ENCODE peak calls at places on chromosome 11, in four cellular contexts. M is mesendoderm; U is iris pigment epithelial cell; G is CD4-positive, alpha-beta T cell. A is an unnamed sample.
A peak's percentile ranks its signal among the peaks of the same experiment; 100 is the strongest.

GRCh38 chr11:59822989-59823566 is 12.5 kb upstream of the MRPL16 start:
- DNase-seq in M (peak; percentile 58), U (peak; percentile 68), G (no peak), A (peak; percentile 36)

GRCh38 chr11:66420671-66421476 is at the start of gene NPAS4:
- DNase-seq in M (peak; percentile 44), U (no peak), G (no peak), A (peak; percentile 84)

GRCh38 chr11:25441432-25441831 is 890.5 kb upstream of the ANO3 start:
- DNase-seq in M (no peak), U (no peak), G (no peak), A (no peak)

GRCh38 chr11:134761926-134762247 is 349.8 kb upstream of the B3GAT1 start:
- DNase-seq in M (no peak), U (no peak), G (no peak), A (no peak)

GRCh38 chr11:59142530-59143507 is at the start of gene FAM111A:
- DNase-seq in M (peak; percentile 94), U (peak; percentile 90), G (peak; percentile 74), A (peak; percentile 83)

GRCh38 chr11:12410006-12410728 is 32.8 kb downstream of the PARVA start:
- DNase-seq in M (peak; percentile 82), U (no peak), G (no peak), A (peak; percentile 50)

GRCh38 chr11:118841469-118842222 is 42.0 kb upstream of the CXCR5 start:
- DNase-seq in M (no peak), U (no peak), G (peak; percentile 10), A (no peak)

GRCh38 chr11:68806931-68807844 is 34.5 kb downstream of the CPT1A start:
- DNase-seq in M (no peak), U (peak; percentile 80), G (no peak), A (no peak)

GRCh38 chr11:118715245-118715807 is 35.9 kb upstream of the TREH start:
- DNase-seq in M (peak; percentile 74), U (peak; percentile 33), G (no peak), A (no peak)

GRCh38 chr11:35864131-35864530 is 79.7 kb upstream of the LDLRAD3 start:
- DNase-seq in M (no peak), U (no peak), G (no peak), A (no peak)

GRCh38 chr11:113446112-113446511 is 29.1 kb downstream of the DRD2 start:
- DNase-seq in M (no peak), U (peak; percentile 6), G (no peak), A (no peak)

GRCh38 chr11:61919841-61920631 is 2.7 kb upstream of the RAB3IL1 start:
- DNase-seq in M (peak; percentile 44), U (no peak), G (no peak), A (peak; percentile 31)

GRCh38 chr11:13972033-13972910 is 9.7 kb downstream of the SPON1 start:
- DNase-seq in M (peak; percentile 32), U (no peak), G (no peak), A (no peak)

GRCh38 chr11:25943031-25943430 is 388.9 kb upstream of the ANO3 start:
- DNase-seq in M (no peak), U (no peak), G (no peak), A (no peak)

GRCh38 chr11:10856689-10857603 is 907 bp downstream of the ZBED5 start:
- DNase-seq in M (peak; percentile 86), U (peak; percentile 29), G (no peak), A (peak; percentile 54)

GRCh38 chr11:127651175-127651887 is 650.8 kb upstream of the KIRREL3 start:
- DNase-seq in M (no peak), U (peak; percentile 28), G (no peak), A (no peak)

GRCh38 chr11:75352417-75353206 is 1.2 kb upstream of the ARRB1 start:
- DNase-seq in M (no peak), U (no peak), G (no peak), A (no peak)

GRCh38 chr11:109971184-109971523 is 122.0 kb upstream of the ZC3H12C start:
- DNase-seq in M (no peak), U (peak; percentile 90), G (no peak), A (no peak)

GRCh38 chr11:83502041-83502440 is 215.9 kb upstream of the CCDC90B start:
- DNase-seq in M (no peak), U (peak; percentile 13), G (no peak), A (no peak)

GRCh38 chr11:66264893-66265292 is 3.5 kb upstream of the RAB1B start:
- DNase-seq in M (peak; percentile 72), U (no peak), G (no peak), A (peak; percentile 92)

GRCh38 chr11:120336641-120337132 is 474 bp downstream of the ARHGEF12 start:
- DNase-seq in M (peak; percentile 67), U (no peak), G (peak; percentile 10), A (peak; percentile 86)

GRCh38 chr11:130634981-130635473 is 186.6 kb downstream of the ADAMTS15 start:
- DNase-seq in M (peak; percentile 54), U (peak; percentile 41), G (no peak), A (no peak)

GRCh38 chr11:12461516-12461915 is 84.1 kb downstream of the PARVA start:
- DNase-seq in M (no peak), U (no peak), G (no peak), A (no peak)

GRCh38 chr11:126345283-126345682 is 10.2 kb upstream of the ST3GAL4 start:
- DNase-seq in M (no peak), U (no peak), G (no peak), A (no peak)

GRCh38 chr11:356610-357009 is 12.7 kb upstream of the B4GALNT4 start:
- DNase-seq in M (no peak), U (no peak), G (no peak), A (no peak)

GRCh38 chr11:122048401-122048800 is 67.6 kb downstream of the BLID start:
- DNase-seq in M (no peak), U (peak; percentile 34), G (no peak), A (no peak)

GRCh38 chr11:134506046-134506445 is 94.0 kb upstream of the B3GAT1 start:
- DNase-seq in M (no peak), U (no peak), G (no peak), A (no peak)

GRCh38 chr11:57474017-57474750 is 13.9 kb downstream of the RTN4RL2 start:
- DNase-seq in M (no peak), U (no peak), G (no peak), A (peak; percentile 69)

GRCh38 chr11:78961938-78962701 is 387.5 kb upstream of the NARS2 start:
- DNase-seq in M (peak; percentile 91), U (peak; percentile 30), G (no peak), A (peak; percentile 96)